ENCODE peak calls at places on chromosome 15, in nine cellular contexts. N, L, C, A, R, P, U, S and K are unnamed samples.

GRCh38 chr15:37585966-37586656 is 348.3 kb upstream of the TMCO5A start:
- ATAC-seq in N (no peak), L (no peak), C (no peak), A (no peak), R (no peak), P (no peak), U (no peak), S (no peak), K (no peak)

GRCh38 chr15:68365770-68366169 is 66.2 kb downstream of the ITGA11 start:
- ATAC-seq in N (no peak), L (no peak), C (no peak), A (no peak), R (peak), P (no peak), U (no peak), S (no peak), K (no peak)

GRCh38 chr15:31871159-31871886 is 159.0 kb upstream of the CHRNA7 start:
- ATAC-seq in N (no peak), L (no peak), C (no peak), A (peak), R (peak), P (peak), U (peak), S (peak), K (peak)

GRCh38 chr15:45377630-45378148 is 655 bp downstream of the GATM start:
- ATAC-seq in N (no peak), L (peak), C (no peak), A (no peak), R (peak), P (no peak), U (peak), S (no peak), K (peak)

GRCh38 chr15:72117698-72118399 is at the start of gene MYO9A:
- ATAC-seq in N (peak), L (peak), C (peak), A (peak), R (peak), P (peak), U (peak), S (peak), K (peak)

GRCh38 chr15:98953000-98953776 is 54.4 kb downstream of the PGPEP1L start:
- ATAC-seq in N (no peak), L (no peak), C (no peak), A (no peak), R (no peak), P (peak), U (peak), S (no peak), K (no peak)

GRCh38 chr15:71435552-71435951 is 320.3 kb downstream of the THSD4 start:
- ATAC-seq in N (no peak), L (no peak), C (no peak), A (no peak), R (no peak), P (no peak), U (no peak), S (peak), K (no peak)

GRCh38 chr15:69080203-69080957 is 65.9 kb downstream of the NOX5 start:
- ATAC-seq in N (no peak), L (no peak), C (no peak), A (no peak), R (no peak), P (no peak), U (no peak), S (no peak), K (peak)

GRCh38 chr15:26521142-26521541 is 251.7 kb downstream of the GABRB3 start:
- ATAC-seq in N (no peak), L (no peak), C (no peak), A (no peak), R (no peak), P (no peak), U (no peak), S (no peak), K (no peak)

GRCh38 chr15:32669870-32670623 is 28.5 kb downstream of the SCG5 start:
- ATAC-seq in N (no peak), L (peak), C (no peak), A (no peak), R (no peak), P (no peak), U (no peak), S (no peak), K (no peak)

GRCh38 chr15:62482715-62483429 is 317.8 kb upstream of the C2CD4B start:
- ATAC-seq in N (no peak), L (peak), C (no peak), A (no peak), R (no peak), P (peak), U (no peak), S (peak), K (no peak)

GRCh38 chr15:90451215-90451850 is 63.3 kb downstream of the IQGAP1 start:
- ATAC-seq in N (no peak), L (no peak), C (no peak), A (no peak), R (peak), P (no peak), U (no peak), S (no peak), K (no peak)

GRCh38 chr15:82804575-82804949 is 1.3 kb downstream of the FSD2 start:
- ATAC-seq in N (no peak), L (no peak), C (no peak), A (no peak), R (no peak), P (no peak), U (no peak), S (no peak), K (no peak)

GRCh38 chr15:42083605-42083908 is 10.8 kb downstream of the PLA2G4D start:
- ATAC-seq in N (no peak), L (no peak), C (no peak), A (no peak), R (no peak), P (no peak), U (no peak), S (no peak), K (no peak)

GRCh38 chr15:101724675-101725005 is 367 bp upstream of the TARS3 start:
- ATAC-seq in N (no peak), L (no peak), C (no peak), A (no peak), R (no peak), P (no peak), U (no peak), S (no peak), K (no peak)

GRCh38 chr15:63923993-63924950 is 90.5 kb upstream of the HERC1 start:
- ATAC-seq in N (no peak), L (no peak), C (no peak), A (no peak), R (no peak), P (no peak), U (no peak), S (no peak), K (no peak)

GRCh38 chr15:58314593-58315216 is 117.1 kb upstream of the LIPC start:
- ATAC-seq in N (peak), L (no peak), C (peak), A (no peak), R (no peak), P (peak), U (no peak), S (no peak), K (no peak)

GRCh38 chr15:69074011-69074842 is 59.7 kb downstream of the NOX5 start:
- ATAC-seq in N (no peak), L (peak), C (no peak), A (no peak), R (no peak), P (no peak), U (peak), S (peak), K (peak)

GRCh38 chr15:65034719-65035118 is 5.3 kb upstream of the MTFMT start:
- ATAC-seq in N (no peak), L (no peak), C (no peak), A (no peak), R (no peak), P (no peak), U (no peak), S (no peak), K (no peak)

GRCh38 chr15:62125763-62126162 is 39.3 kb downstream of the C2CD4B start:
- ATAC-seq in N (no peak), L (peak), C (no peak), A (no peak), R (peak), P (no peak), U (peak), S (peak), K (peak)

GRCh38 chr15:77396692-77397091 is 23.2 kb downstream of the PEAK1 start:
- ATAC-seq in N (no peak), L (no peak), C (no peak), A (no peak), R (no peak), P (no peak), U (no peak), S (no peak), K (no peak)

GRCh38 chr15:101242999-101243336 is 8.9 kb downstream of the CHSY1 start:
- ATAC-seq in N (no peak), L (no peak), C (no peak), A (no peak), R (no peak), P (no peak), U (peak), S (no peak), K (no peak)

GRCh38 chr15:33083232-33084006 is 111.1 kb downstream of the FMN1 start:
- ATAC-seq in N (no peak), L (no peak), C (no peak), A (no peak), R (no peak), P (no peak), U (no peak), S (peak), K (no peak)

GRCh38 chr15:81809543-81809942 is 236.3 kb downstream of the MEX3B start:
- ATAC-seq in N (no peak), L (peak), C (no peak), A (peak), R (no peak), P (no peak), U (no peak), S (peak), K (no peak)

GRCh38 chr15:98773616-98774015 is 125.3 kb downstream of the IGF1R start:
- ATAC-seq in N (no peak), L (no peak), C (no peak), A (no peak), R (no peak), P (no peak), U (no peak), S (no peak), K (no peak)

GRCh38 chr15:69049976-69050375 is 35.5 kb downstream of the NOX5 start:
- ATAC-seq in N (no peak), L (no peak), C (no peak), A (no peak), R (no peak), P (no peak), U (no peak), S (no peak), K (no peak)

GRCh38 chr15:52537459-52537858 is 8.8 kb upstream of the MYO5A start:
- ATAC-seq in N (no peak), L (no peak), C (no peak), A (no peak), R (no peak), P (no peak), U (no peak), S (no peak), K (no peak)

GRCh38 chr15:62925875-62926274 is 116.7 kb upstream of the TPM1 start:
- ATAC-seq in N (no peak), L (no peak), C (no peak), A (no peak), R (no peak), P (no peak), U (no peak), S (no peak), K (no peak)

GRCh38 chr15:36612063-36612788 is 32.8 kb downstream of the CDIN1 start:
- ATAC-seq in N (no peak), L (no peak), C (no peak), A (no peak), R (peak), P (no peak), U (no peak), S (peak), K (peak)

GRCh38 chr15:31060429-31061140 is 40.9 kb downstream of the TRPM1 start:
- ATAC-seq in N (no peak), L (no peak), C (no peak), A (no peak), R (no peak), P (no peak), U (no peak), S (no peak), K (no peak)

GRCh38 chr15:38514601-38515000 is 50.0 kb downstream of the RASGRP1 start:
- ATAC-seq in N (no peak), L (no peak), C (no peak), A (no peak), R (no peak), P (no peak), U (no peak), S (no peak), K (no peak)

GRCh38 chr15:84699538-84700191 is 16.3 kb downstream of the SEC11A start:
- ATAC-seq in N (no peak), L (no peak), C (no peak), A (no peak), R (no peak), P (peak), U (no peak), S (no peak), K (no peak)